ENCODE peak calls at places on chromosome 20, in five cellular contexts. I, N, L, O and U are unnamed samples.

GRCh38 chr20:36812601-36813000 is 39.0 kb upstream of the DSN1 start:
- DNase-seq in I (no peak), N (no peak), L (no peak), O (no peak), U (no peak)

GRCh38 chr20:10367921-10368701 is 65.9 kb downstream of the MKKS start:
- DNase-seq in I (no peak), N (no peak), L (no peak), O (no peak), U (no peak)

GRCh38 chr20:36093025-36093803 is 61.3 kb upstream of the EPB41L1 start:
- DNase-seq in I (peak), N (peak), L (peak), O (peak), U (no peak)

GRCh38 chr20:44471481-44471882 is 4.2 kb upstream of the TTPAL start:
- DNase-seq in I (no peak), N (peak), L (no peak), O (peak), U (peak)

GRCh38 chr20:35992713-35993335 is 24.4 kb downstream of the CNBD2 start:
- DNase-seq in I (peak), N (peak), L (peak), O (peak), U (peak)

GRCh38 chr20:35702051-35702823 is 3.0 kb downstream of the ROMO1 start:
- DNase-seq in I (no peak), N (peak), L (no peak), O (no peak), U (no peak)

GRCh38 chr20:25223179-25223661 is 24.7 kb upstream of the PYGB start:
- DNase-seq in I (no peak), N (peak), L (peak), O (no peak), U (peak)

GRCh38 chr20:23340524-23340923 is 10.1 kb upstream of the NXT1 start:
- DNase-seq in I (peak), N (peak), L (peak), O (peak), U (peak)

GRCh38 chr20:327041-327945 is 1.9 kb downstream of the SOX12 start:
- DNase-seq in I (peak), N (peak), L (peak), O (peak), U (peak)

GRCh38 chr20:15756001-15756400 is 817.2 kb downstream of the KIF16B start:
- DNase-seq in I (no peak), N (no peak), L (no peak), O (no peak), U (no peak)